ENCODE peak calls at places on chromosome 14, in eight cellular contexts. One of them, this sample, is unnamed.
A peak's percentile ranks its signal among the peaks of the same experiment; 100 is the strongest.

GRCh38 chr14:53327716-53328115 is 174.6 kb upstream of the DDHD1 start:
- DNase-seq in A549: no peak
- DNase-seq in colonic mucosa: no peak
- DNase-seq in OCI-LY7: no peak
- DNase-seq in left ventricle myocardium inferior: no peak
- DNase-seq in SJCRH30: no peak
- DNase-seq in astrocyte: peak; percentile 68
- DNase-seq in ascending aorta: no peak
- DNase-seq in this sample: no peak

GRCh38 chr14:93061380-93062012 is 54.2 kb downstream of the ITPK1 start:
- DNase-seq in colonic mucosa: no peak
- DNase-seq in OCI-LY7: no peak
- DNase-seq in ascending aorta: no peak
- DNase-seq in A549: no peak
- DNase-seq in SJCRH30: no peak
- DNase-seq in left ventricle myocardium inferior: no peak
- DNase-seq in astrocyte: no peak
- DNase-seq in this sample: no peak

GRCh38 chr14:29851397-29851796 is 76.2 kb downstream of the PRKD1 start:
- DNase-seq in SJCRH30: no peak
- DNase-seq in OCI-LY7: no peak
- DNase-seq in astrocyte: peak; percentile 85
- DNase-seq in left ventricle myocardium inferior: no peak
- DNase-seq in ascending aorta: no peak
- DNase-seq in colonic mucosa: no peak
- DNase-seq in A549: no peak
- DNase-seq in this sample: no peak

GRCh38 chr14:36057452-36058142 is 118.9 kb downstream of the PTCSC3 start:
- DNase-seq in left ventricle myocardium inferior: no peak
- DNase-seq in A549: no peak
- DNase-seq in colonic mucosa: no peak
- DNase-seq in astrocyte: peak; percentile 36
- DNase-seq in ascending aorta: no peak
- DNase-seq in SJCRH30: no peak
- DNase-seq in OCI-LY7: no peak
- DNase-seq in this sample: no peak

GRCh38 chr14:80475074-80475473 is 263.8 kb upstream of the DIO2 start:
- DNase-seq in ascending aorta: no peak
- DNase-seq in astrocyte: peak; percentile 59
- DNase-seq in colonic mucosa: no peak
- DNase-seq in left ventricle myocardium inferior: no peak
- DNase-seq in SJCRH30: no peak
- DNase-seq in A549: no peak
- DNase-seq in OCI-LY7: no peak
- DNase-seq in this sample: no peak

GRCh38 chr14:99722741-99723140 is 38.6 kb downstream of the CYP46A1 start:
- DNase-seq in left ventricle myocardium inferior: no peak
- DNase-seq in SJCRH30: no peak
- DNase-seq in colonic mucosa: no peak
- DNase-seq in A549: no peak
- DNase-seq in astrocyte: no peak
- DNase-seq in ascending aorta: no peak
- DNase-seq in OCI-LY7: no peak
- DNase-seq in this sample: no peak

GRCh38 chr14:103207404-103208072 is 84.3 kb downstream of the TNFAIP2 start:
- DNase-seq in SJCRH30: no peak
- DNase-seq in ascending aorta: no peak
- DNase-seq in left ventricle myocardium inferior: peak; percentile 49
- DNase-seq in astrocyte: peak; percentile 8
- DNase-seq in colonic mucosa: no peak
- DNase-seq in OCI-LY7: no peak
- DNase-seq in A549: no peak
- DNase-seq in this sample: peak; percentile 20

GRCh38 chr14:77376380-77376770 is 519 bp downstream of the TMED8 start:
- DNase-seq in SJCRH30: peak; percentile 30
- DNase-seq in astrocyte: no peak
- DNase-seq in A549: peak; percentile 15
- DNase-seq in left ventricle myocardium inferior: peak; percentile 16
- DNase-seq in ascending aorta: peak; percentile 62
- DNase-seq in OCI-LY7: peak; percentile 44
- DNase-seq in colonic mucosa: peak; percentile 34
- DNase-seq in this sample: peak; percentile 8

GRCh38 chr14:78763746-78764145 is 593.6 kb downstream of the NRXN3 start:
- DNase-seq in ascending aorta: no peak
- DNase-seq in A549: no peak
- DNase-seq in SJCRH30: no peak
- DNase-seq in left ventricle myocardium inferior: no peak
- DNase-seq in astrocyte: no peak
- DNase-seq in OCI-LY7: no peak
- DNase-seq in colonic mucosa: no peak
- DNase-seq in this sample: no peak

GRCh38 chr14:79279645-79280399 is 931.5 kb downstream of the DIO2 start:
- DNase-seq in left ventricle myocardium inferior: no peak
- DNase-seq in astrocyte: no peak
- DNase-seq in ascending aorta: no peak
- DNase-seq in OCI-LY7: no peak
- DNase-seq in SJCRH30: no peak
- DNase-seq in A549: no peak
- DNase-seq in colonic mucosa: peak; percentile 29
- DNase-seq in this sample: peak; percentile 7

GRCh38 chr14:78673845-78674244 is 503.7 kb downstream of the NRXN3 start:
- DNase-seq in astrocyte: no peak
- DNase-seq in OCI-LY7: no peak
- DNase-seq in ascending aorta: no peak
- DNase-seq in SJCRH30: no peak
- DNase-seq in A549: no peak
- DNase-seq in colonic mucosa: no peak
- DNase-seq in left ventricle myocardium inferior: no peak
- DNase-seq in this sample: no peak

GRCh38 chr14:30283822-30284446 is 275.0 kb upstream of the G2E3 start:
- DNase-seq in left ventricle myocardium inferior: no peak
- DNase-seq in OCI-LY7: peak; percentile 25
- DNase-seq in ascending aorta: no peak
- DNase-seq in SJCRH30: peak; percentile 16
- DNase-seq in A549: peak; percentile 50
- DNase-seq in colonic mucosa: peak; percentile 51
- DNase-seq in astrocyte: peak; percentile 27
- DNase-seq in this sample: no peak

GRCh38 chr14:41868396-41868795 is 261.7 kb downstream of the LRFN5 start:
- DNase-seq in left ventricle myocardium inferior: no peak
- DNase-seq in astrocyte: peak; percentile 12
- DNase-seq in ascending aorta: no peak
- DNase-seq in A549: no peak
- DNase-seq in SJCRH30: no peak
- DNase-seq in colonic mucosa: no peak
- DNase-seq in OCI-LY7: no peak
- DNase-seq in this sample: no peak

GRCh38 chr14:56002876-56003625 is 115.2 kb upstream of the PELI2 start:
- DNase-seq in ascending aorta: no peak
- DNase-seq in left ventricle myocardium inferior: no peak
- DNase-seq in SJCRH30: no peak
- DNase-seq in astrocyte: no peak
- DNase-seq in OCI-LY7: no peak
- DNase-seq in colonic mucosa: no peak
- DNase-seq in A549: no peak
- DNase-seq in this sample: no peak

GRCh38 chr14:51639668-51640316 is 11.9 kb upstream of the FRMD6 start:
- DNase-seq in A549: no peak
- DNase-seq in astrocyte: no peak
- DNase-seq in OCI-LY7: no peak
- DNase-seq in ascending aorta: no peak
- DNase-seq in left ventricle myocardium inferior: no peak
- DNase-seq in SJCRH30: no peak
- DNase-seq in colonic mucosa: no peak
- DNase-seq in this sample: no peak

GRCh38 chr14:35402323-35403084 is 2.0 kb downstream of the NFKBIA start:
- DNase-seq in OCI-LY7: peak; percentile 15
- DNase-seq in left ventricle myocardium inferior: no peak
- DNase-seq in colonic mucosa: peak; percentile 63
- DNase-seq in A549: no peak
- DNase-seq in astrocyte: no peak
- DNase-seq in SJCRH30: no peak
- DNase-seq in ascending aorta: no peak
- DNase-seq in this sample: no peak

GRCh38 chr14:31090872-31091764 is 64.9 kb upstream of the STRN3 start:
- DNase-seq in A549: peak; percentile 74
- DNase-seq in left ventricle myocardium inferior: no peak
- DNase-seq in OCI-LY7: no peak
- DNase-seq in SJCRH30: no peak
- DNase-seq in colonic mucosa: peak; percentile 52
- DNase-seq in ascending aorta: peak; percentile 85
- DNase-seq in astrocyte: peak; percentile 82
- DNase-seq in this sample: peak; percentile 16

GRCh38 chr14:67166450-67166853 is 22.8 kb upstream of the GARIN2 start:
- DNase-seq in astrocyte: peak; percentile 7
- DNase-seq in SJCRH30: peak; percentile 12
- DNase-seq in colonic mucosa: peak; percentile 42
- DNase-seq in A549: peak; percentile 64
- DNase-seq in left ventricle myocardium inferior: no peak
- DNase-seq in ascending aorta: no peak
- DNase-seq in OCI-LY7: peak; percentile 49
- DNase-seq in this sample: no peak

GRCh38 chr14:65840118-65840751 is 427.7 kb downstream of the FUT8 start:
- DNase-seq in SJCRH30: no peak
- DNase-seq in ascending aorta: no peak
- DNase-seq in colonic mucosa: no peak
- DNase-seq in astrocyte: no peak
- DNase-seq in OCI-LY7: no peak
- DNase-seq in left ventricle myocardium inferior: no peak
- DNase-seq in A549: no peak
- DNase-seq in this sample: no peak

GRCh38 chr14:85252011-85252410 is 277.9 kb upstream of the FLRT2 start:
- DNase-seq in ascending aorta: no peak
- DNase-seq in A549: peak; percentile 17
- DNase-seq in astrocyte: peak; percentile 60
- DNase-seq in left ventricle myocardium inferior: no peak
- DNase-seq in OCI-LY7: no peak
- DNase-seq in colonic mucosa: no peak
- DNase-seq in SJCRH30: no peak
- DNase-seq in this sample: no peak

GRCh38 chr14:67940894-67941455 is 121.4 kb downstream of the RAD51B start:
- DNase-seq in OCI-LY7: no peak
- DNase-seq in SJCRH30: peak; percentile 72
- DNase-seq in left ventricle myocardium inferior: no peak
- DNase-seq in ascending aorta: no peak
- DNase-seq in A549: peak; percentile 19
- DNase-seq in colonic mucosa: no peak
- DNase-seq in astrocyte: peak; percentile 94
- DNase-seq in this sample: no peak

GRCh38 chr14:79496701-79497100 is 714.6 kb downstream of the DIO2 start:
- DNase-seq in OCI-LY7: no peak
- DNase-seq in astrocyte: no peak
- DNase-seq in colonic mucosa: no peak
- DNase-seq in left ventricle myocardium inferior: no peak
- DNase-seq in A549: no peak
- DNase-seq in ascending aorta: no peak
- DNase-seq in SJCRH30: peak; percentile 2
- DNase-seq in this sample: no peak

GRCh38 chr14:54556535-54556934 is 10.4 kb upstream of the SAMD4A start:
- DNase-seq in left ventricle myocardium inferior: no peak
- DNase-seq in SJCRH30: no peak
- DNase-seq in astrocyte: no peak
- DNase-seq in colonic mucosa: no peak
- DNase-seq in A549: no peak
- DNase-seq in ascending aorta: no peak
- DNase-seq in OCI-LY7: no peak
- DNase-seq in this sample: no peak

GRCh38 chr14:76153919-76154318 is 2.2 kb downstream of the GPATCH2L start:
- DNase-seq in astrocyte: no peak
- DNase-seq in SJCRH30: no peak
- DNase-seq in ascending aorta: no peak
- DNase-seq in OCI-LY7: no peak
- DNase-seq in colonic mucosa: no peak
- DNase-seq in left ventricle myocardium inferior: no peak
- DNase-seq in A549: no peak
- DNase-seq in this sample: no peak
- H3K4me1 ChIP-seq in astrocyte: peaks cover 5% of the 10 kb centered on the region
- H3K4me1 ChIP-seq in SJCRH30: peaks cover 9% of the 10 kb centered on the region
- H3K4me1 ChIP-seq in ascending aorta: peaks cover 8% of the 10 kb centered on the region
- H3K4me1 ChIP-seq in OCI-LY7: peaks cover 57% of the 10 kb centered on the region
- H3K4me1 ChIP-seq in colonic mucosa: peaks cover 7% of the 10 kb centered on the region
- H3K4me1 ChIP-seq in left ventricle myocardium inferior: peaks cover 72% of the 10 kb centered on the region
- H3K4me1 ChIP-seq in A549: peaks cover 33% of the 10 kb centered on the region
- H3K4me1 ChIP-seq in this sample: peaks cover 65% of the 10 kb centered on the region

DNA sequence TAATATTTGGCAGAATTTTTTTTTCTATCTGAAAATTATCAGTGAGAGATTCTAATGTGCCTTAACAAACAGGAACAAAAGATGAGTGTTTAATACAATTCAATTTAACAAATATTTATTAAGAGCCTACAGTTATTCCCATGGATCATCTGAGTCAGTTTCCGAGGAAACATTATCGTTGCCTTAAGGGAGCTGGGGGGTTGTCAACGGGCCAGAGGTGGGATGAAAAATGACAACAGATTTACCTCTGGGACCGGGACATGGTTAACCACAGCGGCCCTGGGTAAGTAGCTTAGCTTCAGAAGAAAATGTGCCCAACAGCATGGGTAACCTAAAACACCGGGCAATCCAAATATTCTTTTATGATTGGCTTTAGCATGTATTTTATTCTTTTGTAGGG is 113.6 kb downstream of the DAD1 start:
- DNase-seq in ascending aorta: no peak
- DNase-seq in OCI-LY7: peak; percentile 47
- DNase-seq in SJCRH30: no peak
- DNase-seq in A549: no peak
- DNase-seq in left ventricle myocardium inferior: no peak
- DNase-seq in astrocyte: no peak
- DNase-seq in colonic mucosa: no peak
- DNase-seq in this sample: no peak
- H3K27ac ChIP-seq in ascending aorta: no peak overlapping the region
- H3K27ac ChIP-seq in OCI-LY7: peak overlapping the region; percentile 81
- H3K27ac ChIP-seq in SJCRH30: no peak overlapping the region
- H3K27ac ChIP-seq in A549: no peak overlapping the region
- H3K27ac ChIP-seq in left ventricle myocardium inferior: no peak overlapping the region
- H3K27ac ChIP-seq in astrocyte: no peak overlapping the region
- H3K27ac ChIP-seq in colonic mucosa: no peak overlapping the region
- H3K27ac ChIP-seq in this sample: no peak overlapping the region

DNA sequence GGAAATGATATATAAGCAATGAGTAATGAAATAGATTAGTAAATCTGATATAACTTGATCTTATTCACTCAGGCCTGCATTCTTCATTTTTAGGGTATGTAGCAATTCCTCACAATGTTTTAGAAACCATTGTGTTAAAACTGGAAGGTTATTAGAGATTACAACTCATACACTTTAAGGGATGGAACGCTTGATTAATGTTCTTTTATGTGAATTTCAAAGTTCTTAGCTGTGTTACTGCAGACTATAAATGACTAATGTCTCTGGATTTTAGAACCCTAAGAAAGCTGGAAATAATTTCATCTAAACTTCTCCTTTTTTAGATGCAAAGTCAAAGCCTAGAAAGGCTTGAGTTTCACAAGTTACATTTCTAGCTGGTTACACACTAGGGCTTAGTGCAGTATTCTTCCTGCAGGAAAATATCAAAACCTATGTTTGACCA is 148.2 kb upstream of the CLEC14A start:
- DNase-seq in OCI-LY7: no peak
- DNase-seq in SJCRH30: no peak
- DNase-seq in left ventricle myocardium inferior: no peak
- DNase-seq in ascending aorta: no peak
- DNase-seq in A549: no peak
- DNase-seq in astrocyte: peak; percentile 88
- DNase-seq in colonic mucosa: no peak
- DNase-seq in this sample: no peak
- H3K4me1 ChIP-seq in OCI-LY7: no peaks in the 10 kb centered on the region
- H3K4me1 ChIP-seq in SJCRH30: peaks cover 32% of the 10 kb centered on the region
- H3K4me1 ChIP-seq in left ventricle myocardium inferior: no peaks in the 10 kb centered on the region
- H3K4me1 ChIP-seq in ascending aorta: no peaks in the 10 kb centered on the region
- H3K4me1 ChIP-seq in A549: no peaks in the 10 kb centered on the region
- H3K4me1 ChIP-seq in astrocyte: peaks cover 9% of the 10 kb centered on the region
- H3K4me1 ChIP-seq in colonic mucosa: no peaks in the 10 kb centered on the region
- H3K4me1 ChIP-seq in this sample: no peaks in the 10 kb centered on the region

GRCh38 chr14:105421723-105422615 is 2.3 kb downstream of the MTA1 start:
- DNase-seq in astrocyte: no peak
- DNase-seq in A549: no peak
- DNase-seq in OCI-LY7: no peak
- DNase-seq in SJCRH30: no peak
- DNase-seq in colonic mucosa: no peak
- DNase-seq in ascending aorta: no peak
- DNase-seq in left ventricle myocardium inferior: no peak
- DNase-seq in this sample: no peak
- H3K27ac ChIP-seq in astrocyte: no peak overlapping the region
- H3K27ac ChIP-seq in A549: no peak overlapping the region
- H3K27ac ChIP-seq in OCI-LY7: no peak overlapping the region
- H3K27ac ChIP-seq in SJCRH30: no peak overlapping the region
- H3K27ac ChIP-seq in colonic mucosa: no peak overlapping the region
- H3K27ac ChIP-seq in ascending aorta: peak overlapping the region; percentile 28
- H3K27ac ChIP-seq in left ventricle myocardium inferior: peak overlapping the region; percentile 87
- H3K27ac ChIP-seq in this sample: peak overlapping the region; percentile 90